ENCODE peak calls at places on chromosomes 7 and 10, in ten cellular contexts. F is germinal center; L is activated CD4-positive, CD25-positive, alpha-beta regulatory T cell; Y is GM12865; S is cardiac fibroblast; J is Ammon's horn; M is NCI-H1436; V is T follicular helper cell; U is heart right ventricle; N is mesothelial cell of epicardium. D is an unnamed sample.

GRCh38 chr10:123229927-123230630 is 75.9 kb downstream of the BUB3 start:
- DNase-seq in F (no peak), L (no peak), Y (no peak), S (no peak), J (no peak), M (peak), V (no peak), U (no peak), N (no peak), D (no peak)

GRCh38 chr7:151452680-151453325 is 12.9 kb upstream of the CRYGN start:
- DNase-seq in F (no peak), L (no peak), Y (no peak), S (no peak), J (no peak), M (no peak), V (no peak), U (no peak), N (no peak), D (peak)

GRCh38 chr7:80659120-80660055 is 20.9 kb downstream of the CD36 start:
- DNase-seq in F (peak), L (no peak), Y (no peak), S (peak), J (peak), M (peak), V (no peak), U (no peak), N (no peak), D (no peak)

GRCh38 chr7:113918946-113919345 is at the start of gene PPP1R3A:
- DNase-seq in F (no peak), L (no peak), Y (no peak), S (no peak), J (no peak), M (no peak), V (no peak), U (no peak), N (no peak), D (no peak)

GRCh38 chr10:80701706-80702105 is 164.0 kb downstream of the SH2D4B start:
- DNase-seq in F (no peak), L (no peak), Y (no peak), S (no peak), J (no peak), M (no peak), V (no peak), U (no peak), N (no peak), D (no peak)

GRCh38 chr10:14553434-14553833 is 221.3 kb downstream of the FAM107B start:
- DNase-seq in F (no peak), L (no peak), Y (peak), S (peak), J (no peak), M (no peak), V (no peak), U (no peak), N (no peak), D (no peak)

GRCh38 chr7:132251327-132251659 is 325.0 kb downstream of the PLXNA4 start:
- DNase-seq in F (no peak), L (no peak), Y (no peak), S (no peak), J (peak), M (no peak), V (no peak), U (peak), N (no peak), D (peak)

GRCh38 chr10:5666324-5667220 is at the start of gene ASB13:
- DNase-seq in F (peak), L (no peak), Y (peak), S (peak), J (peak), M (peak), V (peak), U (peak), N (peak), D (peak)

GRCh38 chr10:63675171-63675570 is 154.0 kb downstream of the REEP3 start:
- DNase-seq in F (no peak), L (no peak), Y (no peak), S (no peak), J (peak), M (no peak), V (no peak), U (no peak), N (no peak), D (no peak)

GRCh38 chr7:130913721-130914588 is 179.9 kb upstream of the KLF14 start:
- DNase-seq in F (no peak), L (no peak), Y (no peak), S (no peak), J (no peak), M (no peak), V (no peak), U (no peak), N (no peak), D (peak)

GRCh38 chr7:108836246-108836645 is 266.6 kb downstream of the DNAJB9 start:
- DNase-seq in F (no peak), L (no peak), Y (no peak), S (no peak), J (no peak), M (no peak), V (no peak), U (no peak), N (no peak), D (no peak)

GRCh38 chr7:41164440-41164839 is 538.5 kb downstream of the INHBA start:
- DNase-seq in F (no peak), L (no peak), Y (no peak), S (no peak), J (no peak), M (no peak), V (no peak), U (no peak), N (no peak), D (no peak)

GRCh38 chr7:148702876-148703670 is 4.4 kb downstream of the CUL1 start:
- DNase-seq in F (no peak), L (no peak), Y (no peak), S (peak), J (no peak), M (no peak), V (no peak), U (no peak), N (no peak), D (no peak)

GRCh38 chr7:73446716-73447115 is 13.1 kb downstream of the FZD9 start:
- DNase-seq in F (no peak), L (no peak), Y (no peak), S (no peak), J (peak), M (no peak), V (no peak), U (no peak), N (no peak), D (no peak)

GRCh38 chr7:134394046-134394445 is 64.9 kb downstream of the AKR1B1 start:
- DNase-seq in F (no peak), L (no peak), Y (no peak), S (no peak), J (no peak), M (no peak), V (no peak), U (no peak), N (no peak), D (no peak)

GRCh38 chr10:104209575-104210198 is 22.5 kb downstream of the CFAP43 start:
- DNase-seq in F (peak), L (no peak), Y (peak), S (peak), J (peak), M (peak), V (peak), U (no peak), N (no peak), D (no peak)

GRCh38 chr7:135964254-135964653 is 12.9 kb downstream of the MTPN start:
- DNase-seq in F (no peak), L (no peak), Y (no peak), S (peak), J (no peak), M (no peak), V (no peak), U (no peak), N (no peak), D (no peak)

GRCh38 chr10:119761106-119761505 is 35.3 kb downstream of the INPP5F start:
- DNase-seq in F (no peak), L (no peak), Y (no peak), S (peak), J (no peak), M (no peak), V (no peak), U (no peak), N (no peak), D (no peak)

GRCh38 chr10:102604379-102604960 is 39.8 kb upstream of the TRIM8 start:
- DNase-seq in F (no peak), L (no peak), Y (no peak), S (peak), J (no peak), M (no peak), V (no peak), U (no peak), N (no peak), D (no peak)

GRCh38 chr7:139071683-139072082 is 35.8 kb upstream of the ZC3HAV1L start:
- DNase-seq in F (no peak), L (no peak), Y (no peak), S (no peak), J (no peak), M (no peak), V (no peak), U (no peak), N (no peak), D (no peak)

GRCh38 chr7:131859162-131859821 is 302.9 kb upstream of the PODXL start:
- DNase-seq in F (peak), L (no peak), Y (peak), S (peak), J (peak), M (peak), V (no peak), U (peak), N (peak), D (no peak)

GRCh38 chr7:30799206-30799975 is 28.2 kb downstream of the MINDY4 start:
- DNase-seq in F (peak), L (no peak), Y (peak), S (peak), J (no peak), M (no peak), V (no peak), U (no peak), N (no peak), D (no peak)

GRCh38 chr7:110889363-110889762 is 201.6 kb upstream of the LRRN3 start:
- DNase-seq in F (no peak), L (no peak), Y (no peak), S (no peak), J (no peak), M (no peak), V (no peak), U (no peak), N (no peak), D (no peak)

GRCh38 chr10:123972481-123973401 is 81.1 kb upstream of the CPXM2 start:
- DNase-seq in F (no peak), L (no peak), Y (no peak), S (no peak), J (no peak), M (peak), V (no peak), U (no peak), N (peak), D (peak)

GRCh38 chr10:56346845-56347415 is 14.1 kb downstream of the ZWINT start:
- DNase-seq in F (no peak), L (no peak), Y (no peak), S (peak), J (no peak), M (no peak), V (no peak), U (no peak), N (no peak), D (no peak)

D was measured in upper lobe of left lung.